ENCODE peak calls at places on chromosome 12, in seven cellular contexts. One of them, this sample, is unnamed.

GRCh38 chr12:67698711-67699603 is 50.4 kb downstream of the DYRK2 start:
- DNase-seq in NCI-H460: no peak
- DNase-seq in stimulated activated CD4-positive, alpha-beta T cell treated with anti-CD3 and anti-CD28 coated beads, Interleukin-2, amount 100 ng/mL, for 48 hours: peak; percentile 33
- DNase-seq in frontal cortex: no peak
- DNase-seq in ascending aorta: no peak
- DNase-seq in ecto neural progenitor cell: no peak
- DNase-seq in progenitor cell of endocrine pancreas: no peak
- DNase-seq in this sample: peak; percentile 71

GRCh38 chr12:133135747-133136146 is 5.3 kb downstream of the ZNF10 start:
- DNase-seq in NCI-H460: no peak
- DNase-seq in stimulated activated CD4-positive, alpha-beta T cell treated with anti-CD3 and anti-CD28 coated beads, Interleukin-2, amount 100 ng/mL, for 48 hours: no peak
- DNase-seq in frontal cortex: no peak
- DNase-seq in ascending aorta: no peak
- DNase-seq in ecto neural progenitor cell: no peak
- DNase-seq in progenitor cell of endocrine pancreas: no peak
- DNase-seq in this sample: no peak

GRCh38 chr12:95318071-95318545 is 100.5 kb downstream of the VEZT start:
- DNase-seq in NCI-H460: peak; percentile 44
- DNase-seq in stimulated activated CD4-positive, alpha-beta T cell treated with anti-CD3 and anti-CD28 coated beads, Interleukin-2, amount 100 ng/mL, for 48 hours: no peak
- DNase-seq in frontal cortex: no peak
- DNase-seq in ascending aorta: no peak
- DNase-seq in ecto neural progenitor cell: no peak
- DNase-seq in progenitor cell of endocrine pancreas: no peak
- DNase-seq in this sample: peak; percentile 87

GRCh38 chr12:120677765-120678473 is 9.0 kb upstream of the MLEC start:
- DNase-seq in NCI-H460: no peak
- DNase-seq in stimulated activated CD4-positive, alpha-beta T cell treated with anti-CD3 and anti-CD28 coated beads, Interleukin-2, amount 100 ng/mL, for 48 hours: no peak
- DNase-seq in frontal cortex: no peak
- DNase-seq in ascending aorta: no peak
- DNase-seq in ecto neural progenitor cell: no peak
- DNase-seq in progenitor cell of endocrine pancreas: no peak
- DNase-seq in this sample: no peak

GRCh38 chr12:53053223-53054111 is 3.6 kb downstream of the TNS2 start:
- DNase-seq in NCI-H460: peak; percentile 23
- DNase-seq in stimulated activated CD4-positive, alpha-beta T cell treated with anti-CD3 and anti-CD28 coated beads, Interleukin-2, amount 100 ng/mL, for 48 hours: peak; percentile 39
- DNase-seq in frontal cortex: no peak
- DNase-seq in ascending aorta: peak; percentile 82
- DNase-seq in ecto neural progenitor cell: peak; percentile 71
- DNase-seq in progenitor cell of endocrine pancreas: peak; percentile 73
- DNase-seq in this sample: peak; percentile 51

GRCh38 chr12:109777544-109777943 is 55.7 kb downstream of the TRPV4 start:
- DNase-seq in NCI-H460: peak; percentile 50
- DNase-seq in stimulated activated CD4-positive, alpha-beta T cell treated with anti-CD3 and anti-CD28 coated beads, Interleukin-2, amount 100 ng/mL, for 48 hours: peak; percentile 10
- DNase-seq in frontal cortex: no peak
- DNase-seq in ascending aorta: no peak
- DNase-seq in ecto neural progenitor cell: no peak
- DNase-seq in progenitor cell of endocrine pancreas: no peak
- DNase-seq in this sample: peak; percentile 7

GRCh38 chr12:18521461-18521860 is 216.4 kb downstream of the PLCZ1 start:
- DNase-seq in NCI-H460: no peak
- DNase-seq in stimulated activated CD4-positive, alpha-beta T cell treated with anti-CD3 and anti-CD28 coated beads, Interleukin-2, amount 100 ng/mL, for 48 hours: no peak
- DNase-seq in frontal cortex: no peak
- DNase-seq in ascending aorta: no peak
- DNase-seq in ecto neural progenitor cell: no peak
- DNase-seq in progenitor cell of endocrine pancreas: no peak
- DNase-seq in this sample: no peak

GRCh38 chr12:121781751-121782615 is 11.5 kb downstream of the RHOF start:
- DNase-seq in NCI-H460: no peak
- DNase-seq in stimulated activated CD4-positive, alpha-beta T cell treated with anti-CD3 and anti-CD28 coated beads, Interleukin-2, amount 100 ng/mL, for 48 hours: no peak
- DNase-seq in frontal cortex: no peak
- DNase-seq in ascending aorta: no peak
- DNase-seq in ecto neural progenitor cell: peak; percentile 59
- DNase-seq in progenitor cell of endocrine pancreas: no peak
- DNase-seq in this sample: peak; percentile 61

GRCh38 chr12:53336137-53336785 is at the start of gene SP7:
- DNase-seq in NCI-H460: no peak
- DNase-seq in stimulated activated CD4-positive, alpha-beta T cell treated with anti-CD3 and anti-CD28 coated beads, Interleukin-2, amount 100 ng/mL, for 48 hours: no peak
- DNase-seq in frontal cortex: no peak
- DNase-seq in ascending aorta: no peak
- DNase-seq in ecto neural progenitor cell: no peak
- DNase-seq in progenitor cell of endocrine pancreas: no peak
- DNase-seq in this sample: no peak

GRCh38 chr12:99959549-99960170 is 25.1 kb downstream of the ANKS1B start:
- DNase-seq in NCI-H460: peak; percentile 37
- DNase-seq in stimulated activated CD4-positive, alpha-beta T cell treated with anti-CD3 and anti-CD28 coated beads, Interleukin-2, amount 100 ng/mL, for 48 hours: no peak
- DNase-seq in frontal cortex: no peak
- DNase-seq in ascending aorta: no peak
- DNase-seq in ecto neural progenitor cell: no peak
- DNase-seq in progenitor cell of endocrine pancreas: no peak
- DNase-seq in this sample: peak; percentile 47

GRCh38 chr12:111404362-111405148 is 1.2 kb upstream of the SH2B3 start:
- DNase-seq in NCI-H460: no peak
- DNase-seq in stimulated activated CD4-positive, alpha-beta T cell treated with anti-CD3 and anti-CD28 coated beads, Interleukin-2, amount 100 ng/mL, for 48 hours: peak; percentile 64
- DNase-seq in frontal cortex: no peak
- DNase-seq in ascending aorta: peak; percentile 78
- DNase-seq in ecto neural progenitor cell: no peak
- DNase-seq in progenitor cell of endocrine pancreas: no peak
- DNase-seq in this sample: peak; percentile 89

GRCh38 chr12:24661657-24662096 is 287.2 kb downstream of the BCAT1 start:
- DNase-seq in NCI-H460: no peak
- DNase-seq in stimulated activated CD4-positive, alpha-beta T cell treated with anti-CD3 and anti-CD28 coated beads, Interleukin-2, amount 100 ng/mL, for 48 hours: no peak
- DNase-seq in frontal cortex: no peak
- DNase-seq in ascending aorta: peak; percentile 67
- DNase-seq in ecto neural progenitor cell: no peak
- DNase-seq in progenitor cell of endocrine pancreas: no peak
- DNase-seq in this sample: peak; percentile 92

GRCh38 chr12:106645465-106646330 is 62.9 kb downstream of the RFX4 start:
- DNase-seq in NCI-H460: peak; percentile 35
- DNase-seq in stimulated activated CD4-positive, alpha-beta T cell treated with anti-CD3 and anti-CD28 coated beads, Interleukin-2, amount 100 ng/mL, for 48 hours: no peak
- DNase-seq in frontal cortex: no peak
- DNase-seq in ascending aorta: no peak
- DNase-seq in ecto neural progenitor cell: no peak
- DNase-seq in progenitor cell of endocrine pancreas: no peak
- DNase-seq in this sample: no peak

GRCh38 chr12:124914392-124915248 is at the start of gene UBC:
- DNase-seq in NCI-H460: peak; percentile 83
- DNase-seq in stimulated activated CD4-positive, alpha-beta T cell treated with anti-CD3 and anti-CD28 coated beads, Interleukin-2, amount 100 ng/mL, for 48 hours: peak; percentile 88
- DNase-seq in frontal cortex: peak; percentile 60
- DNase-seq in ascending aorta: peak; percentile 95
- DNase-seq in ecto neural progenitor cell: peak; percentile 97
- DNase-seq in progenitor cell of endocrine pancreas: peak; percentile 85
- DNase-seq in this sample: peak; percentile 97

GRCh38 chr12:115507951-115508722 is 769.4 kb downstream of the MED13L start:
- DNase-seq in NCI-H460: no peak
- DNase-seq in stimulated activated CD4-positive, alpha-beta T cell treated with anti-CD3 and anti-CD28 coated beads, Interleukin-2, amount 100 ng/mL, for 48 hours: no peak
- DNase-seq in frontal cortex: peak; percentile 39
- DNase-seq in ascending aorta: no peak
- DNase-seq in ecto neural progenitor cell: peak; percentile 83
- DNase-seq in progenitor cell of endocrine pancreas: no peak
- DNase-seq in this sample: no peak

GRCh38 chr12:128783129-128783574 is 40.6 kb downstream of the SLC15A4 start:
- DNase-seq in NCI-H460: no peak
- DNase-seq in stimulated activated CD4-positive, alpha-beta T cell treated with anti-CD3 and anti-CD28 coated beads, Interleukin-2, amount 100 ng/mL, for 48 hours: peak; percentile 23
- DNase-seq in frontal cortex: no peak
- DNase-seq in ascending aorta: no peak
- DNase-seq in ecto neural progenitor cell: no peak
- DNase-seq in progenitor cell of endocrine pancreas: no peak
- DNase-seq in this sample: peak; percentile 13

GRCh38 chr12:11840350-11840749 is 190.9 kb downstream of the ETV6 start:
- DNase-seq in NCI-H460: no peak
- DNase-seq in stimulated activated CD4-positive, alpha-beta T cell treated with anti-CD3 and anti-CD28 coated beads, Interleukin-2, amount 100 ng/mL, for 48 hours: no peak
- DNase-seq in frontal cortex: no peak
- DNase-seq in ascending aorta: peak; percentile 54
- DNase-seq in ecto neural progenitor cell: no peak
- DNase-seq in progenitor cell of endocrine pancreas: no peak
- DNase-seq in this sample: no peak

GRCh38 chr12:5533368-5533767 is 101.5 kb downstream of the NTF3 start:
- DNase-seq in NCI-H460: no peak
- DNase-seq in stimulated activated CD4-positive, alpha-beta T cell treated with anti-CD3 and anti-CD28 coated beads, Interleukin-2, amount 100 ng/mL, for 48 hours: no peak
- DNase-seq in frontal cortex: no peak
- DNase-seq in ascending aorta: no peak
- DNase-seq in ecto neural progenitor cell: no peak
- DNase-seq in progenitor cell of endocrine pancreas: no peak
- DNase-seq in this sample: no peak

GRCh38 chr12:100962086-100962712 is 167.6 kb downstream of the ANO4 start:
- DNase-seq in NCI-H460: no peak
- DNase-seq in stimulated activated CD4-positive, alpha-beta T cell treated with anti-CD3 and anti-CD28 coated beads, Interleukin-2, amount 100 ng/mL, for 48 hours: no peak
- DNase-seq in frontal cortex: no peak
- DNase-seq in ascending aorta: no peak
- DNase-seq in ecto neural progenitor cell: no peak
- DNase-seq in progenitor cell of endocrine pancreas: no peak
- DNase-seq in this sample: peak; percentile 22

GRCh38 chr12:129903092-129903945 is 506 bp downstream of the TMEM132D start:
- DNase-seq in NCI-H460: no peak
- DNase-seq in stimulated activated CD4-positive, alpha-beta T cell treated with anti-CD3 and anti-CD28 coated beads, Interleukin-2, amount 100 ng/mL, for 48 hours: no peak
- DNase-seq in frontal cortex: no peak
- DNase-seq in ascending aorta: no peak
- DNase-seq in ecto neural progenitor cell: peak; percentile 72
- DNase-seq in progenitor cell of endocrine pancreas: no peak
- DNase-seq in this sample: no peak

GRCh38 chr12:109308534-109309440 is at the start of gene FOXN4:
- DNase-seq in NCI-H460: no peak
- DNase-seq in stimulated activated CD4-positive, alpha-beta T cell treated with anti-CD3 and anti-CD28 coated beads, Interleukin-2, amount 100 ng/mL, for 48 hours: no peak
- DNase-seq in frontal cortex: no peak
- DNase-seq in ascending aorta: no peak
- DNase-seq in ecto neural progenitor cell: peak; percentile 90
- DNase-seq in progenitor cell of endocrine pancreas: peak; percentile 48
- DNase-seq in this sample: no peak

GRCh38 chr12:104526751-104527150 is 70.0 kb downstream of the CHST11 start:
- DNase-seq in NCI-H460: no peak
- DNase-seq in stimulated activated CD4-positive, alpha-beta T cell treated with anti-CD3 and anti-CD28 coated beads, Interleukin-2, amount 100 ng/mL, for 48 hours: no peak
- DNase-seq in frontal cortex: no peak
- DNase-seq in ascending aorta: no peak
- DNase-seq in ecto neural progenitor cell: no peak
- DNase-seq in progenitor cell of endocrine pancreas: no peak
- DNase-seq in this sample: no peak

This sample was measured in mesenchymal stem cell.